ENCODE peak calls at places on chromosomes 13 and 19, in ten cellular contexts. D, K, F, M, S, J, E, H, N and P are unnamed samples.

GRCh38 chr13:43221611-43222010 is 198.2 kb downstream of the DNAJC15 start:
- DNase-seq in D (no peak), K (no peak), F (no peak), M (no peak), S (no peak), J (no peak), E (no peak), H (no peak), N (no peak), P (no peak)

GRCh38 chr13:101627556-101627943 is 175.1 kb downstream of the ITGBL1 start:
- DNase-seq in D (no peak), K (no peak), F (peak; percentile 62), M (no peak), S (no peak), J (peak; percentile 5), E (no peak), H (no peak), N (no peak), P (peak; percentile 47)

GRCh38 chr13:66659291-66660012 is 570.7 kb downstream of the PCDH9 start:
- DNase-seq in D (no peak), K (no peak), F (peak; percentile 18), M (no peak), S (peak; percentile 6), J (peak; percentile 15), E (no peak), H (no peak), N (no peak), P (peak; percentile 9)

GRCh38 chr19:28605501-28606268 is 607.3 kb downstream of the UQCRFS1 start:
- DNase-seq in D (no peak), K (no peak), F (no peak), M (no peak), S (no peak), J (no peak), E (no peak), H (no peak), N (no peak), P (no peak)

GRCh38 chr19:7383284-7383683 is 34.5 kb downstream of the ARHGEF18 start:
- DNase-seq in D (no peak), K (no peak), F (no peak), M (no peak), S (no peak), J (no peak), E (no peak), H (no peak), N (no peak), P (no peak)

GRCh38 chr19:1206733-1207301 is 1.2 kb downstream of the STK11 start:
- DNase-seq in D (peak; percentile 62), K (no peak), F (no peak), M (no peak), S (no peak), J (no peak), E (no peak), H (no peak), N (no peak), P (peak; percentile 26)

GRCh38 chr13:97334690-97335089 is 99.3 kb upstream of the RAP2A start:
- DNase-seq in D (no peak), K (no peak), F (no peak), M (no peak), S (no peak), J (no peak), E (no peak), H (no peak), N (no peak), P (no peak)

GRCh38 chr13:77529501-77529840 is 6.0 kb upstream of the SCEL start:
- DNase-seq in D (no peak), K (no peak), F (no peak), M (no peak), S (no peak), J (no peak), E (no peak), H (no peak), N (no peak), P (no peak)

GRCh38 chr13:60453490-60453889 is 56.5 kb downstream of the TDRD3 start:
- DNase-seq in D (no peak), K (peak; percentile 19), F (no peak), M (no peak), S (no peak), J (peak; percentile 71), E (no peak), H (no peak), N (no peak), P (peak; percentile 7)

GRCh38 chr13:82758056-82758455 is 1124.2 kb downstream of the SLITRK1 start:
- DNase-seq in D (no peak), K (peak; percentile 41), F (no peak), M (no peak), S (peak; percentile 37), J (peak; percentile 50), E (no peak), H (peak; percentile 35), N (no peak), P (peak; percentile 36)

GRCh38 chr13:41509996-41510395 is 52.6 kb downstream of the RGCC start:
- DNase-seq in D (no peak), K (no peak), F (no peak), M (no peak), S (no peak), J (no peak), E (no peak), H (no peak), N (no peak), P (no peak)

DNA sequence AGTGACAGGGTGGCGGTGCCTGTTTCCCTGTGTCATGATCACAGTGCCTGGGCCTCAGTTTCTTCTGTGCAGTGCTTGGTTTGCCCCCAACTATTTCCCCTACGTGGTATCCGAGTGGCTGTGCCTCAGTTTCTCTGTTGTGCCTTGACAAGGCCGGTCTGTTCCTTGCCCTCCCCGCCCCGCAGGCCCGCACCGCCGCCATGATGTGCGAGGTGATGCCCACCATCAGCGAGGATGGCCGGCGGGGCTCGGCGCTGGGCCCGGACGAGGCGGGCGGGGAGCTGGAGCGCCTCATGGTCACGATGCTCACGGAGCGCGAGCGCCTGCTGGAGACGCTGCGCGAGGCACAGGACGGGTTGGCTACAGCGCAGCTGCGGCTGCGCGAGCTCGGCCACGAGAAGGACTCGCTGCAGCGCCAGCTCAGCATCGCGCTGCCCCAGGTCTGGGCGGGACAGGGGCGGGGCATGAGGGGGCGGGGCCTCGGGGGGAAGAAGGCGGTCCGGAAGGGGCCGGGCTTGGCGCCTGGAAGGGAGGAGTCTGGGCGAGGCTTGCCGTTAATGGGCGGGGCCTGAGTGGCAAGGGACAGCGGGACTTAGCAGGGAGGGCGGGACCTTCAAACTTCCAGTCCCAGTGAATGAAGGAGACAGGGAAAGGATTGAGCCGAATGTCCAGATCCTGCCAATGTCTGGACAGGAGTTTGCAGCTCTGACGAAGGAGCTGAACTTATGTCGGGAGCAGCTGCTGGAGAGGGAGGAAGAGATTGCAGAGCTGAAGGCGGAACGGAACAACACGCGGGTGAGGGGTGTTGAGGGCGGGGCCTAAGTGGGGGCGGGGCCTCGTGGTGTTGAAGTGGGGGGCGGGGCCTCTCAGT is 8.6 kb downstream of the PPFIA3 start:
- DNase-seq in D (peak; percentile 98), K (peak; percentile 97), F (peak; percentile 96), M (peak; percentile 94), S (peak; percentile 98), J (peak; percentile 98), E (peak; percentile 77), H (peak; percentile 83), N (peak; percentile 91), P (peak; percentile 95)
- TF ChIP-seq CTCF in D (peak; percentile 15), K (peak; percentile 25), F (peak; percentile 14), M (peak; percentile 29), S (peak; percentile 17), J (no peak), E (peak; percentile 20), H (no peak), N (no peak), P (peak; percentile 31)

GRCh38 chr13:113041293-113041690 is 64.3 kb upstream of the F7 start:
- DNase-seq in D (no peak), K (no peak), F (no peak), M (peak; percentile 48), S (no peak), J (no peak), E (no peak), H (no peak), N (no peak), P (no peak)

GRCh38 chr13:113040597-113041292 is 64.8 kb upstream of the F7 start:
- DNase-seq in D (no peak), K (no peak), F (no peak), M (no peak), S (no peak), J (no peak), E (no peak), H (no peak), N (no peak), P (peak; percentile 21)

GRCh38 chr13:113041821-113042335 is 63.7 kb upstream of the F7 start:
- DNase-seq in D (no peak), K (no peak), F (no peak), M (no peak), S (no peak), J (no peak), E (no peak), H (no peak), N (no peak), P (no peak)

GRCh38 chr13:113042456-113042855 is 63.1 kb upstream of the F7 start:
- DNase-seq in D (no peak), K (no peak), F (no peak), M (no peak), S (no peak), J (no peak), E (no peak), H (no peak), N (no peak), P (no peak)

DNA sequence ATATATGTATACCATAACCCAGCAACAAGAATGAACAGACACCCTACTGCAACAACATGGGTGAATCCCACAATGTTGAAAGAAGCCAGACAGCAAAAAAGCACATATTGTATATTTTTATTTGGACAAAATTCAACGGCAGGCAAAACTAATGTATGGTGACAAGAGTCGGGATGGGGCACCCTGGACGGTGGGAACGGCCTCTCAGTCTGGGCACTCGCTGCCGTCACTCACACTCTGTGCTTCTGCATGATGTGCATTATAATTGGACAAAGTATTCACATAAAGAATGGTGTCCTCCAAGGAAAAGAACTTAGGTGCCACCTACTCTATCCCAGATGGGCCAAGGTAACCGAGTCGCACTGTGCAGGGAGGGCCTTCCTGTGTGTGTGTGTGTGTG is 65.6 kb upstream of the F7 start:
- DNase-seq in D (no peak), K (no peak), F (no peak), M (no peak), S (no peak), J (no peak), E (no peak), H (no peak), N (no peak), P (no peak)
- H3K4me3 ChIP-seq in D (no peak overlapping the region), K (no peak overlapping the region), F (no peak overlapping the region), M (no peak overlapping the region), S (no peak overlapping the region), J (no peak overlapping the region), E (no peak overlapping the region), H (no peak overlapping the region), N (no peak overlapping the region), P (no peak overlapping the region)

GRCh38 chr19:13796301-13797057 is 1.2 kb downstream of the ZSWIM4 start:
- DNase-seq in D (peak; percentile 51), K (peak; percentile 66), F (peak; percentile 90), M (peak; percentile 87), S (peak; percentile 95), J (no peak), E (peak; percentile 87), H (peak; percentile 85), N (peak; percentile 61), P (peak; percentile 97)
- TF ChIP-seq CTCF in D (no peak), K (no peak), F (peak; percentile 48), M (no peak), S (peak; percentile 55), J (no peak), E (peak; percentile 65), H (peak; percentile 39), N (no peak), P (peak; percentile 48)

DNA sequence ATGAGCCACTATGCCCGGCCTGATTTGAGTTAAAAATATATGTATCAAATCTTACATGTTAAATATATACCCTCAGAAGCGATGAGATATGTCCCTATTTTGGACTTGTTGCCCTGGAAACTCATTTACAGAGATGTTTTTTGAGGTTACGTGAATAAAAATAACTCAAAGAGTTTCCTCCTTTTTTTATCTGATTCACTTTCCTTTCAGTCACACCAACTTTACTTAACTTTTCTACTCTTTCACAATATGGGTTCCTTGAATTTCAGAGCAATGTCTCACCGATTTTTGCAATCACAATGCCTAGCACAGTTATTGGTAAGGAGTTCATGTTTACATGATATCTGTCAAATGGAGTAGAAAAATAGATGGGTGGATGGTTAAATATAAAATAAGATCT is 2.3 kb downstream of the OR7C2 start:
- DNase-seq in D (no peak), K (no peak), F (no peak), M (no peak), S (peak; percentile 35), J (no peak), E (no peak), H (no peak), N (no peak), P (no peak)
- H3K4me3 ChIP-seq in D (no peak overlapping the region), K (no peak overlapping the region), F (no peak overlapping the region), M (no peak overlapping the region), S (no peak overlapping the region), J (no peak overlapping the region), E (no peak overlapping the region), H (no peak overlapping the region), N (no peak overlapping the region), P (no peak overlapping the region)